ENCODE peak calls at places on chromosomes 16 and 17, in four cellular contexts. F is stimulated activated CD8-positive, alpha-beta memory T cell treated with anti-CD3 and anti-CD28 coated beads, Interleukin-4, amount 100 ng/mL, for 24 hours; U is B cell; D is H9. J is an unnamed sample.

GRCh38 chr17:7229504-7229903 is 4.8 kb downstream of the DVL2 start:
- DNase-seq in F (no peak), U (no peak), D (no peak), J (no peak)

GRCh38 chr17:28854457-28855382 is at the start of gene ERAL1:
- DNase-seq in F (peak; percentile 71), U (peak; percentile 82), D (peak; percentile 94), J (peak; percentile 94)

GRCh38 chr16:54932737-54933254 is 2.1 kb downstream of the IRX5 start:
- DNase-seq in F (no peak), U (no peak), D (peak; percentile 58), J (peak; percentile 70)

GRCh38 chr16:88934066-88934667 is 42.8 kb downstream of the CBFA2T3 start:
- DNase-seq in F (no peak), U (no peak), D (peak; percentile 47), J (no peak)

GRCh38 chr16:50259334-50260205 is 6.8 kb upstream of the ADCY7 start:
- DNase-seq in F (no peak), U (no peak), D (no peak), J (no peak)

GRCh38 chr16:88353691-88354090 is 29.1 kb upstream of the ZNF469 start:
- DNase-seq in F (no peak), U (no peak), D (no peak), J (no peak)

GRCh38 chr17:57874434-57875108 is 24.7 kb upstream of the MRPS23 start:
- DNase-seq in F (no peak), U (no peak), D (peak; percentile 97), J (peak; percentile 90)

GRCh38 chr16:56203052-56203451 is 11.8 kb downstream of the GNAO1 start:
- DNase-seq in F (peak; percentile 19), U (peak; percentile 63), D (peak; percentile 70), J (no peak)

GRCh38 chr16:3127745-3128144 is 7.1 kb upstream of the ZNF213 start:
- DNase-seq in F (no peak), U (no peak), D (peak; percentile 76), J (no peak)

GRCh38 chr17:68101992-68102758 is 66.6 kb downstream of the KPNA2 start:
- DNase-seq in F (peak; percentile 19), U (no peak), D (no peak), J (no peak)

GRCh38 chr17:75774471-75774987 is 9.5 kb upstream of the GALK1 start:
- DNase-seq in F (no peak), U (no peak), D (no peak), J (peak; percentile 56)

GRCh38 chr16:27984121-27984520 is 79.4 kb downstream of the GSG1L start:
- DNase-seq in F (no peak), U (no peak), D (no peak), J (no peak)

GRCh38 chr17:72588961-72589360 is 468.1 kb downstream of the SOX9 start:
- DNase-seq in F (no peak), U (no peak), D (no peak), J (no peak)

GRCh38 chr16:22189473-22190168 is 16.5 kb upstream of the EEF2K start:
- DNase-seq in F (peak; percentile 79), U (peak; percentile 92), D (peak; percentile 48), J (no peak)